ENCODE peak calls at places on chromosomes 1 and 21, in six cellular contexts. U is K562, I is AG09319, R is GM13976, B is kidney, L is fibroblast of mammary gland. N is an unnamed sample.
A peak's percentile ranks its signal among the peaks of the same experiment; 100 is the strongest.

GRCh38 chr1:154006136-154006535 is 15.6 kb downstream of the RPS27 start:
- DNase-seq in U (no peak), I (no peak), R (no peak), B (no peak), L (peak; percentile 75), N (no peak)

GRCh38 chr1:187621961-187622360 is 793.2 kb downstream of the PLA2G4A start:
- DNase-seq in U (no peak), I (no peak), R (no peak), B (no peak), L (no peak), N (no peak)

GRCh38 chr1:89989099-89989498 is 5.8 kb upstream of the ZNF326 start:
- DNase-seq in U (no peak), I (no peak), R (no peak), B (no peak), L (no peak), N (no peak)

GRCh38 chr1:29906927-29907326 is 670.6 kb downstream of the PTPRU start:
- DNase-seq in U (no peak), I (no peak), R (no peak), B (no peak), L (no peak), N (no peak)

GRCh38 chr1:40769815-40770214 is 13.8 kb upstream of the KCNQ4 start:
- DNase-seq in U (no peak), I (no peak), R (no peak), B (no peak), L (no peak), N (no peak)

GRCh38 chr1:233433436-233434213 is 106.1 kb downstream of the MAP3K21 start:
- DNase-seq in U (no peak), I (no peak), R (no peak), B (no peak), L (peak; percentile 3), N (no peak)

GRCh38 chr1:93977546-93977945 is 68.3 kb upstream of the GCLM start:
- DNase-seq in U (no peak), I (no peak), R (no peak), B (no peak), L (peak; percentile 88), N (no peak)

GRCh38 chr1:171251042-171251740 is 2.9 kb downstream of the FMO1 start:
- DNase-seq in U (peak; percentile 12), I (no peak), R (no peak), B (no peak), L (no peak), N (no peak)

GRCh38 chr1:29453502-29454240 is 217.3 kb downstream of the PTPRU start:
- DNase-seq in U (peak; percentile 78), I (peak; percentile 14), R (peak; percentile 70), B (no peak), L (peak; percentile 53), N (peak; percentile 69)

GRCh38 chr1:15684042-15684461 is at the start of gene PLEKHM2:
- DNase-seq in U (peak; percentile 72), I (no peak), R (peak; percentile 90), B (peak; percentile 78), L (peak; percentile 27), N (no peak)

GRCh38 chr1:183270541-183271141 is 84.6 kb downstream of the LAMC2 start:
- DNase-seq in U (no peak), I (peak; percentile 86), R (no peak), B (no peak), L (peak; percentile 92), N (no peak)

GRCh38 chr1:28378906-28379305 is 9.4 kb downstream of the PHACTR4 start:
- DNase-seq in U (no peak), I (no peak), R (no peak), B (no peak), L (no peak), N (no peak)

GRCh38 chr1:239914827-239915231 is 176.9 kb upstream of the FMN2 start:
- DNase-seq in U (no peak), I (peak; percentile 70), R (no peak), B (no peak), L (peak; percentile 96), N (no peak)

GRCh38 chr1:93114403-93114802 is 35.3 kb downstream of the MTF2 start:
- DNase-seq in U (no peak), I (no peak), R (no peak), B (no peak), L (peak; percentile 37), N (no peak)

GRCh38 chr1:230754831-230755230 is 7.6 kb downstream of the CAPN9 start:
- DNase-seq in U (peak; percentile 27), I (no peak), R (no peak), B (no peak), L (peak; percentile 81), N (no peak)

GRCh38 chr1:112309499-112309898 is 86.5 kb upstream of the CTTNBP2NL start:
- DNase-seq in U (no peak), I (no peak), R (no peak), B (no peak), L (no peak), N (no peak)

GRCh38 chr1:236685917-236686814 is at the start of gene ACTN2:
- DNase-seq in U (peak; percentile 84), I (no peak), R (peak; percentile 74), B (peak; percentile 79), L (no peak), N (no peak)

GRCh38 chr1:205032512-205032911 is 10.5 kb upstream of the CNTN2 start:
- DNase-seq in U (no peak), I (no peak), R (no peak), B (no peak), L (no peak), N (peak; percentile 64)

GRCh38 chr21:38853421-38853919 is 47.7 kb downstream of the ETS2 start:
- DNase-seq in U (peak; percentile 65), I (no peak), R (no peak), B (peak; percentile 86), L (peak; percentile 95), N (no peak)

GRCh38 chr21:32392299-32392879 is 423 bp downstream of the URB1 start:
- DNase-seq in U (peak; percentile 47), I (no peak), R (no peak), B (no peak), L (no peak), N (no peak)

GRCh38 chr1:202291001-202291400 is 50.7 kb downstream of the UBE2T start:
- DNase-seq in U (no peak), I (no peak), R (no peak), B (no peak), L (no peak), N (no peak)

GRCh38 chr1:10514490-10515235 is 39.9 kb downstream of the PEX14 start:
- DNase-seq in U (peak; percentile 65), I (no peak), R (no peak), B (no peak), L (peak; percentile 44), N (no peak)

GRCh38 chr1:109388884-109389637 is 8.7 kb downstream of the SORT1 start:
- DNase-seq in U (peak; percentile 78), I (no peak), R (no peak), B (no peak), L (peak; percentile 35), N (no peak)

GRCh38 chr1:85884372-85885035 is 176.3 kb upstream of the ZNHIT6 start:
- DNase-seq in U (peak; percentile 0), I (no peak), R (peak; percentile 26), B (no peak), L (peak; percentile 40), N (no peak)

GRCh38 chr21:44489962-44490361 is 34.7 kb downstream of the LRRC3 start:
- DNase-seq in U (peak; percentile 25), I (no peak), R (no peak), B (no peak), L (no peak), N (no peak)
- TF ChIP-seq CTCF in U (peak; percentile 34), I (no peak), R (no peak), B (no peak), L (peak; percentile 18), N (peak; percentile 37)

GRCh38 chr1:53590581-53591515 is 131.6 kb downstream of the DMRTB1 start:
- DNase-seq in U (no peak), I (no peak), R (no peak), B (no peak), L (no peak), N (peak; percentile 59)

GRCh38 chr1:53591924-53592323 is 132.7 kb downstream of the DMRTB1 start:
- DNase-seq in U (no peak), I (no peak), R (no peak), B (no peak), L (no peak), N (peak; percentile 35)

GRCh38 chr1:53592985-53593757 is 134.0 kb downstream of the DMRTB1 start:
- DNase-seq in U (no peak), I (no peak), R (no peak), B (no peak), L (no peak), N (peak; percentile 58)

GRCh38 chr1:53593758-53594380 is 134.7 kb downstream of the DMRTB1 start:
- DNase-seq in U (peak; percentile 62), I (no peak), R (no peak), B (no peak), L (no peak), N (peak; percentile 84)

DNA sequence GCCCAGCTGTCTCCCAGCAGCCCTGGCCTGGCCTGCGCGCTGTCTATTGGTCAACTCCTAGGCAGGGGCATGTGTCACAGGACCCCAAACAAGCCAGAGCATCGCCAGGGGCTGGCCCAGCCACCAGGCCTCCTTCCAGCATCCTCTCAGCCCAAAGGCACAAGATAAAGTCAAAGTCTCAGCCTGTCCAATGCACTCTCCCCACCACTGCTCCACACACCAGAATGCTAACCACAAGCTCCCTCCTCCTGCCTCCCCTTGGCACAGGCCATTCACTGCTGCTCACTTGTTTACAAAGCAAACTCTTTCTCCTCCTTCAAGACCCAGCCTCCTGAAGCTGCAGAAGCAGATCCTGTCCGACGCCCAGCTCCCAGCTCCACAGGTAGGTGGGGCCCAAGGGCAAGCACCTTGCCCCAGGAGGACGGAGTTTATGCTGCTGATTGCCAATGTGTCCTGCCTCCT is 133.4 kb downstream of the DMRTB1 start:
- DNase-seq in U (no peak), I (peak; percentile 44), R (no peak), B (no peak), L (peak; percentile 16), N (peak; percentile 65)
- TF ChIP-seq CTCF in U (peak; percentile 24), I (no peak), R (no peak), B (no peak), L (no peak), N (no peak)

DNA sequence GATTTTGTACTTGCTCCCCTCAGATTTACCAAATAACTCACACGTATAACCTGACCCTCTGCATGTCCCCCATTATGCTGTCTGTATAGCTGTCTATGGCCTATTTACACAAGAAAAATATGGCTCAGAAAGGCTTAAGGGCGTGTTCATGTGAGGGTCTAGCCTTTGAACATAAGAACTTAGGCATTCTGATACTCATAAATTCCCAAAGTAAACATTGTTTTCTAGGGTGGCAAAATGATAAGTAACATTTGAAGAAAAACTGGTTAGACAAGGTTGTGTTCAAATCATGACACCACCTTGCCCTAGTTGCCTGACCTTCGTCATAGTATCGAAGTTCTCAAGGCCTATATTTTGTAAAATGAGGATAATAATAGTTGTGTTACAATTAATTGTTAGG is 394.6 kb downstream of the LRRIQ3 start:
- DNase-seq in U (no peak), I (no peak), R (no peak), B (no peak), L (no peak), N (no peak)
- TF ChIP-seq CTCF in U (no peak), I (no peak), R (no peak), B (no peak), L (no peak), N (no peak)

DNA sequence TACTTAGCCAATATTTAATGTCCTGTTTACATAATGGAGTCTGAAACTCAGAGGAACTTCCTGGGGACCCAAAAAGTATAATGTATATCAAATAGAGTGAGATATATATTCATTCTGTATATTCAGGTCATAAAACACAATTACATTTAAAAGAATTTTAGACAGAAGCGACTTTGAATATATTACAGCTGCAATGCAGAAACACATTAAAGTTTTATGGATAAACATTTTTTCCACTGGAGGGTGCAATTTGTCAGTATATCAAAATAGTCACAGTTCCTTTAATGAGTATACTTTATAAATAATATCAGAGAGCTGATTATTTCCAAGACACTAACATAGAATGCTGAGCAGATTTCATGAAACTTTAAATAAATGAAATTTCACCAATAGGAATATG is 43.9 kb upstream of the CRB1 start:
- DNase-seq in U (no peak), I (no peak), R (no peak), B (no peak), L (no peak), N (no peak)
- TF ChIP-seq CTCF in U (no peak), I (peak; percentile 20), R (no peak), B (peak; percentile 6), L (peak; percentile 17), N (peak; percentile 80)